ENCODE peak calls at places on chromosome 11, in eight cellular contexts. L is mesendoderm; O is stimulated activated CD8-positive, alpha-beta memory T cell treated with anti-CD3 and anti-CD28 coated beads, Interleukin-4, amount 100 ng/mL, for 48 hours; W is activated T-cell treated with anti-CD3 and anti-CD28 coated beads for 48 hours; C is naive B cell; D is CD4-positive, alpha-beta T cell; R is central memory CD4-positive, alpha-beta T cell; A is amniotic stem cell. X is an unnamed sample.

GRCh38 chr11:119315139-119316016 is 1.6 kb downstream of the MCAM start:
- DNase-seq in A (no peak), R (peak), C (peak), D (no peak), W (no peak), L (peak), O (peak), X (peak)

GRCh38 chr11:41660585-41660984 is 201.1 kb upstream of the LRRC4C start:
- DNase-seq in C (no peak), A (no peak), O (no peak), R (no peak), W (no peak), L (peak), D (no peak), X (no peak)

GRCh38 chr11:19228956-19229355 is 11.8 kb downstream of the E2F8 start:
- DNase-seq in R (no peak), D (no peak), O (no peak), L (no peak), W (no peak), C (no peak), A (no peak), X (no peak)

GRCh38 chr11:92865352-92865751 is 104.1 kb upstream of the MTNR1B start:
- DNase-seq in R (no peak), L (no peak), W (no peak), D (no peak), O (no peak), C (no peak), A (no peak), X (no peak)

GRCh38 chr11:27412192-27412691 is 49.2 kb upstream of the CCDC34 start:
- DNase-seq in W (no peak), R (no peak), C (no peak), D (no peak), L (no peak), O (no peak), A (no peak), X (no peak)

GRCh38 chr11:60589611-60590010 is 74.4 kb downstream of the MS4A13 start:
- DNase-seq in L (peak), R (no peak), A (no peak), C (no peak), W (no peak), D (no peak), O (no peak), X (no peak)

GRCh38 chr11:134691474-134691873 is 279.4 kb upstream of the B3GAT1 start:
- DNase-seq in R (no peak), D (no peak), A (no peak), W (no peak), C (no peak), O (no peak), L (no peak), X (no peak)

GRCh38 chr11:85423794-85424193 is 203.3 kb downstream of the DLG2 start:
- DNase-seq in R (no peak), L (no peak), O (no peak), C (no peak), D (no peak), W (no peak), A (no peak), X (no peak)

GRCh38 chr11:61972112-61972795 is 4.8 kb upstream of the FTH1 start:
- DNase-seq in A (no peak), D (no peak), R (no peak), O (peak), C (no peak), W (no peak), L (no peak), X (peak)

X was measured in left kidney.